ENCODE peak calls at places on chromosomes 7 and 10, in six cellular contexts. J is T-helper 22 cell; B is esophagus squamous epithelium; D is activated naive CD8-positive, alpha-beta T cell treated with anti-CD3 and anti-CD28 coated beads for 36 hours; S is amygdala; F is aorta. R is an unnamed sample.

GRCh38 chr10:48511855-48512191 is 93.0 kb downstream of the ARHGAP22 start:
- DNase-seq in F (no peak), J (no peak), D (no peak), B (no peak), S (no peak), R (no peak)

GRCh38 chr7:28649189-28649588 is 236.9 kb downstream of the CREB5 start:
- DNase-seq in F (no peak), J (no peak), S (no peak), B (no peak), D (no peak), R (no peak)

GRCh38 chr10:102583435-102584417 is 60.6 kb upstream of the TRIM8 start:
- DNase-seq in B (peak), D (peak), S (peak), F (peak), J (peak), R (peak)

GRCh38 chr7:9307131-9307530 is 873.7 kb downstream of the NXPH1 start:
- DNase-seq in J (no peak), S (no peak), D (no peak), F (no peak), B (no peak), R (no peak)

GRCh38 chr10:32197423-32197822 is 141.2 kb upstream of the KIF5B start:
- DNase-seq in F (no peak), S (no peak), B (no peak), J (no peak), D (no peak), R (no peak)

GRCh38 chr7:116630357-116630756 is 41.6 kb upstream of the MET start:
- DNase-seq in B (no peak), S (no peak), D (no peak), F (no peak), J (no peak), R (no peak)

GRCh38 chr7:44914992-44915607 is 29.8 kb upstream of the PURB start:
- DNase-seq in J (peak), S (no peak), D (peak), B (no peak), F (no peak), R (no peak)

GRCh38 chr7:121181357-121181756 is 147.4 kb upstream of the WNT16 start:
- DNase-seq in B (no peak), D (no peak), S (no peak), F (no peak), J (no peak), R (no peak)

GRCh38 chr10:79982486-79982800 is 33.5 kb upstream of the SFTPD start:
- DNase-seq in D (no peak), B (no peak), J (no peak), S (no peak), F (no peak), R (no peak)

GRCh38 chr10:70561558-70561957 is 41.0 kb downstream of the PRF1 start:
- DNase-seq in J (no peak), F (peak), D (no peak), B (no peak), S (no peak), R (no peak)

GRCh38 chr10:24678757-24679156 is 44.9 kb downstream of the ARHGAP21 start:
- DNase-seq in D (no peak), J (no peak), S (no peak), F (no peak), B (no peak), R (no peak)

GRCh38 chr10:30098624-30099023 is 39.2 kb upstream of the JCAD start:
- DNase-seq in F (no peak), S (no peak), D (no peak), J (no peak), B (no peak), R (peak)

R was measured in fibroblast of mammary gland.